ENCODE peak calls at places on chromosome 17, in seven cellular contexts. O is CD8-positive, alpha-beta T cell; Z is heart left ventricle; N is body of pancreas; C is psoas muscle; J is WTC11; B is A549. E is an unnamed sample.

GRCh38 chr17:8153957-8154607 is 1.9 kb upstream of the PER1 start:
- DNase-seq in O (peak), Z (peak), N (peak), C (peak), J (peak), B (peak), E (no peak)

GRCh38 chr17:29177871-29178749 is 2.1 kb downstream of the MYO18A start:
- DNase-seq in O (no peak), Z (peak), N (no peak), C (no peak), J (no peak), B (peak), E (peak)

GRCh38 chr17:19019041-19019941 is 14.7 kb upstream of the FAM83G start:
- DNase-seq in O (no peak), Z (peak), N (no peak), C (peak), J (no peak), B (no peak), E (no peak)

GRCh38 chr17:39799395-39799794 is 61.7 kb downstream of the GRB7 start:
- DNase-seq in O (no peak), Z (no peak), N (no peak), C (no peak), J (no peak), B (no peak), E (no peak)

GRCh38 chr17:77488531-77489238 is 347.9 kb downstream of the SEC14L1 start:
- DNase-seq in O (no peak), Z (peak), N (no peak), C (no peak), J (no peak), B (no peak), E (no peak)

GRCh38 chr17:49946208-49946607 is 22.8 kb upstream of the DLX4 start:
- DNase-seq in O (no peak), Z (no peak), N (no peak), C (no peak), J (no peak), B (no peak), E (no peak)

GRCh38 chr17:78819402-78819801 is 21.2 kb downstream of the USP36 start:
- DNase-seq in O (no peak), Z (no peak), N (no peak), C (no peak), J (no peak), B (no peak), E (no peak)

GRCh38 chr17:34054495-34054894 is 200.6 kb upstream of the CCL2 start:
- DNase-seq in O (no peak), Z (no peak), N (no peak), C (no peak), J (no peak), B (no peak), E (no peak)

GRCh38 chr17:74949455-74950115 is 13.9 kb downstream of the OTOP3 start:
- DNase-seq in O (no peak), Z (no peak), N (no peak), C (no peak), J (no peak), B (no peak), E (no peak)

GRCh38 chr17:11282586-11282985 is 41.6 kb downstream of the SHISA6 start:
- DNase-seq in O (no peak), Z (no peak), N (no peak), C (no peak), J (no peak), B (no peak), E (no peak)

GRCh38 chr17:49003557-49004511 is 6.6 kb downstream of the IGF2BP1 start:
- DNase-seq in O (no peak), Z (no peak), N (no peak), C (no peak), J (peak), B (no peak), E (no peak)

GRCh38 chr17:50559674-50560184 is 786 bp upstream of the CACNA1G start:
- DNase-seq in O (no peak), Z (peak), N (peak), C (peak), J (peak), B (peak), E (peak)

GRCh38 chr17:77677637-77678036 is 280.9 kb upstream of the TNRC6C start:
- DNase-seq in O (no peak), Z (no peak), N (no peak), C (no peak), J (no peak), B (no peak), E (no peak)

GRCh38 chr17:76132574-76133338 is 8.3 kb downstream of the FOXJ1 start:
- DNase-seq in O (no peak), Z (peak), N (peak), C (no peak), J (peak), B (no peak), E (no peak)

GRCh38 chr17:12288007-12288406 is 267.3 kb downstream of the MAP2K4 start:
- DNase-seq in O (no peak), Z (no peak), N (no peak), C (no peak), J (no peak), B (no peak), E (no peak)

GRCh38 chr17:17402558-17402957 is 74.2 kb upstream of the MED9 start:
- DNase-seq in O (no peak), Z (no peak), N (no peak), C (no peak), J (no peak), B (no peak), E (no peak)

GRCh38 chr17:79977711-79978544 is 57.7 kb downstream of the TBC1D16 start:
- DNase-seq in O (no peak), Z (no peak), N (peak), C (no peak), J (no peak), B (no peak), E (no peak)

GRCh38 chr17:40024901-40025300 is 9.7 kb downstream of the CSF3 start:
- DNase-seq in O (no peak), Z (no peak), N (no peak), C (no peak), J (no peak), B (no peak), E (no peak)

GRCh38 chr17:38868095-38868967 is 1.5 kb upstream of the LASP1 start:
- DNase-seq in O (no peak), Z (peak), N (peak), C (peak), J (no peak), B (peak), E (no peak)

GRCh38 chr17:7233701-7234099 is 617 bp downstream of the DVL2 start:
- DNase-seq in O (no peak), Z (no peak), N (no peak), C (no peak), J (no peak), B (no peak), E (no peak)

GRCh38 chr17:488993-489757 is 136.6 kb upstream of the RPH3AL start:
- DNase-seq in O (peak), Z (peak), N (no peak), C (no peak), J (peak), B (peak), E (no peak)

GRCh38 chr17:9002610-9003354 is 18.5 kb upstream of the NTN1 start:
- DNase-seq in O (peak), Z (no peak), N (peak), C (peak), J (peak), B (peak), E (no peak)

GRCh38 chr17:82884341-82884871 is 44.6 kb upstream of the ZNF750 start:
- DNase-seq in O (peak), Z (peak), N (no peak), C (no peak), J (no peak), B (no peak), E (no peak)

GRCh38 chr17:62179525-62180161 is 114.6 kb upstream of the MED13 start:
- DNase-seq in O (no peak), Z (no peak), N (no peak), C (no peak), J (no peak), B (peak), E (no peak)

GRCh38 chr17:57987582-57988300 is at the start of gene VEZF1:
- DNase-seq in O (peak), Z (peak), N (peak), C (peak), J (peak), B (peak), E (peak)

DNA sequence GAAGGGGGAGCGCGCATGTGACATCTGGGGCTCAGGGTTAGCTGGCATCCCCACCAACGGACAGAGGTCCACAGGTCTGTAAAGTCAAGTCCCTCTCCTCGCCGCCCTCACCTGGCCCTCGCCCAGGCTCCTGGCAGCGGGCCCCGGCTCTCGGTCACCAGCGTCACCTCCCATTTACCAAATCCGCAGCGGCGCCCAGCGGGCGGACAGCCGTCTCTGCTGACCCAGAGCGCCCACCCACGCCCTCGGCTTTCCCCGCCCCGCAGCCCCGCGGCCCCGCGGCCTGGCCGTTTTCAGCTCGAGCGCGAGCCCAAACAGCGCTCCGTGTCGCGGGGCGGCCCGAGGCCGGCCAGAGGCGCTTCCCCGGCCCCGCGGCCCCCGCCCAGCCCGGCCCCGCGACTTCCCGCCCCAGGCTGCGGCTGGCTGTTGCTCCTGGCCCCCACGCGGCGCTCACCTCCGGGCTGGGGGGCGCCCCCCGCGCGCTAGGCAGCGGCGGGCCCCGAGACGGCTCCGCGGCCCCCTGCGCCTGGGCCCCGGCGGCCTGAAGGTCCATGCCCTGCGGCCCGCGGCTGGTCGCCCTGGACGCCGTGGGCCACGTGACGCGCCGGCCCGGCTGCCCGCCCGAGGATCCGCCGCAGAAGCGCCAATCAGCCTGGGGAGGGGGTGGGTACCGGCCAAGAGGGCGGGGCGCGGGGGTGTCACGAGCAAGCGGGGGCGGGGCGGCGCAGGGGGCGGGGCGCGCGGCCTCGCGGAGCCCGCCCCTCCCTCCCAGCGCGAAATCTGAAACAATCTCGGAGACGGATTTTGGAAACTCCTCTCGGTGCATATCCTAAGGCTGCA is at the start of gene COPRS:
- DNase-seq in O (peak), Z (peak), N (peak), C (peak), J (peak), B (peak), E (peak)
- TF ChIP-seq CTCF in O (no peak), Z (peak), N (no peak), C (no peak), J (no peak), B (peak), E (no peak)

DNA sequence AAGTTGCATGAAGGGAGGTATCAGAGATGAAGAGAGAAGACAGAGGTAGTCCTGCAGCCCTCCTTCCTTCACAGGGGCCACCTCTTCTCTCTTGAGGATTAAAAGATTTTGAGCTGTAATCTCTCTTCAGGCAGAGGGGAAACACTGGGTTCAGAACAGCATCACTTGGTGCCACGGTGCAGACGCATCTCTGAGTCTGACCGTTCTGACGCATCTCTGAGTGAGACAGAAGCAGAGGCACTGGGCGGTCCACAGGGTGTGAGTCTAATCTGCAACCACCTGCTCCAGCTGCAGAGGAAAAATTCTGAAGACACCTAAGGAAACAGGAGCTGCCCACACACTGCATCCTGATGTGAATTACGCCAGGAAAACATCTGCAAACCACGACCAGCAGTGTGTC is 5.3 kb upstream of the KRT37 start:
- DNase-seq in O (no peak), Z (no peak), N (no peak), C (no peak), J (no peak), B (no peak), E (no peak)
- TF ChIP-seq CTCF in O (no peak), Z (no peak), N (no peak), C (no peak), J (no peak), B (no peak), E (no peak)

GRCh38 chr17:47850692-47851573 is at the start of gene SP6:
- DNase-seq in O (peak), Z (peak), N (peak), C (peak), J (peak), B (peak), E (no peak)
- TF ChIP-seq CTCF in O (no peak), Z (peak), N (peak), C (peak), J (no peak), B (peak), E (no peak)

GRCh38 chr17:45236002-45236606 is 14.4 kb downstream of the FMNL1 start:
- DNase-seq in O (no peak), Z (no peak), N (no peak), C (no peak), J (no peak), B (no peak), E (no peak)
- TF ChIP-seq CTCF in O (peak), Z (peak), N (no peak), C (no peak), J (peak), B (peak), E (no peak)

GRCh38 chr17:56176101-56176500 is 22.8 kb downstream of the ANKFN1 start:
- DNase-seq in O (no peak), Z (no peak), N (no peak), C (no peak), J (no peak), B (no peak), E (no peak)
- TF ChIP-seq CTCF in O (no peak), Z (no peak), N (no peak), C (no peak), J (no peak), B (no peak), E (no peak)

GRCh38 chr17:37358098-37358829 is 17.5 kb upstream of the C17orf78 start:
- DNase-seq in O (peak), Z (peak), N (peak), C (peak), J (peak), B (peak), E (no peak)
- TF ChIP-seq CTCF in O (no peak), Z (no peak), N (no peak), C (no peak), J (no peak), B (no peak), E (no peak)

E was measured in D721Med.